ENCODE peak calls at places on chromosomes 12 and 14, in seven cellular contexts. I is astrocyte of the spinal cord; C is keratinocyte; M is Karpas-422; K is mesenteric fat pad; E is RCC 7860; U is CD8-positive, alpha-beta T cell. R is an unnamed sample.

GRCh38 chr12:13176257-13176656 is 20.3 kb upstream of the EMP1 start:
- DNase-seq in I (no peak), C (no peak), M (no peak), K (no peak), E (no peak), U (no peak), R (no peak)

GRCh38 chr12:50597200-50598195 is 92.7 kb downstream of the DIP2B start:
- DNase-seq in I (peak), C (peak), M (peak), K (no peak), E (peak), U (peak), R (peak)

GRCh38 chr14:26966942-26967341 is 369.1 kb upstream of the NOVA1 start:
- DNase-seq in I (peak), C (no peak), M (no peak), K (no peak), E (no peak), U (no peak), R (no peak)

GRCh38 chr14:34359423-34360120 is 102.5 kb downstream of the SPTSSA start:
- DNase-seq in I (no peak), C (no peak), M (no peak), K (no peak), E (no peak), U (no peak), R (no peak)

GRCh38 chr14:89330236-89331002 is 86.6 kb downstream of the FOXN3 start:
- DNase-seq in I (peak), C (no peak), M (no peak), K (no peak), E (no peak), U (no peak), R (no peak)

GRCh38 chr12:53239643-53240258 is 7.7 kb upstream of the RARG start:
- DNase-seq in I (no peak), C (no peak), M (no peak), K (no peak), E (no peak), U (no peak), R (no peak)

GRCh38 chr12:131370791-131371579 is 339.9 kb upstream of the SFSWAP start:
- DNase-seq in I (no peak), C (no peak), M (no peak), K (peak), E (no peak), U (no peak), R (no peak)

GRCh38 chr14:90239139-90239538 is 17.2 kb upstream of the PSMC1 start:
- DNase-seq in I (peak), C (no peak), M (peak), K (no peak), E (no peak), U (no peak), R (no peak)